ENCODE peak calls at places on chromosomes 16 and 17, in seven cellular contexts. W, E, Q, X, D, Y and F are unnamed samples.

GRCh38 chr16:14378131-14378551 is 251.9 kb downstream of the PARN start:
- DNase-seq in Y (peak; percentile 39), W (no peak), Q (no peak), D (peak; percentile 88), X (no peak), E (no peak), F (no peak)

GRCh38 chr16:28932339-28933141 is 769 bp downstream of the CD19 start:
- DNase-seq in X (no peak), Q (no peak), W (no peak), Y (no peak), D (no peak), E (no peak), F (no peak)

GRCh38 chr16:47777191-47777590 is 316.1 kb downstream of the PHKB start:
- DNase-seq in E (no peak), X (no peak), Y (no peak), W (no peak), Q (no peak), D (no peak), F (no peak)

GRCh38 chr16:88014201-88014781 is 63.1 kb downstream of the BANP start:
- DNase-seq in Q (no peak), Y (no peak), W (peak; percentile 49), X (no peak), D (no peak), E (no peak), F (no peak)

GRCh38 chr16:54933281-54934150 is 2.9 kb downstream of the IRX5 start:
- DNase-seq in D (no peak), Y (no peak), E (no peak), X (peak; percentile 41), W (no peak), Q (no peak), F (no peak)

GRCh38 chr16:17083628-17084027 is 387.1 kb downstream of the XYLT1 start:
- DNase-seq in D (no peak), X (peak; percentile 96), W (no peak), Y (no peak), Q (no peak), E (no peak), F (no peak)

GRCh38 chr16:46789499-46790414 is 41.2 kb downstream of the C16orf87 start:
- DNase-seq in X (peak; percentile 83), E (peak; percentile 83), Q (peak; percentile 78), W (peak; percentile 82), Y (peak; percentile 78), D (no peak), F (peak; percentile 84)

GRCh38 chr17:67518881-67519280 is 141.8 kb downstream of the PITPNC1 start:
- DNase-seq in Y (no peak), Q (no peak), X (no peak), E (no peak), W (no peak), D (no peak), F (no peak)

GRCh38 chr16:49067776-49068175 is 213.9 kb downstream of the CBLN1 start:
- DNase-seq in Q (no peak), E (no peak), W (no peak), D (no peak), Y (no peak), X (no peak), F (no peak)

GRCh38 chr16:19377864-19378263 is 39.8 kb upstream of the TMC5 start:
- DNase-seq in D (no peak), Y (no peak), W (no peak), Q (no peak), E (no peak), X (peak; percentile 29), F (no peak)

GRCh38 chr17:81733507-81734404 is 21.7 kb downstream of the SLC25A10 start:
- DNase-seq in D (peak; percentile 55), W (peak; percentile 88), Q (peak; percentile 59), Y (peak; percentile 90), X (peak; percentile 89), E (peak; percentile 89), F (peak; percentile 82)

GRCh38 chr17:82053556-82054263 is 2.0 kb downstream of the GPS1 start:
- DNase-seq in X (no peak), W (no peak), Q (no peak), D (no peak), E (no peak), Y (no peak), F (no peak)

GRCh38 chr17:43832976-43833829 is at the start of gene MPP3:
- DNase-seq in E (peak; percentile 80), D (no peak), W (peak; percentile 78), X (peak; percentile 79), Q (peak; percentile 33), Y (peak; percentile 92), F (peak; percentile 55)

GRCh38 chr17:83073389-83074063 is 5.9 kb upstream of the METRNL start:
- DNase-seq in W (no peak), D (peak; percentile 56), E (peak; percentile 87), Q (no peak), Y (peak; percentile 71), X (no peak), F (no peak)
- TF ChIP-seq CTCF in W (no peak), D (no peak), E (no peak), Q (no peak), Y (no peak), X (peak; percentile 31), F (no peak)

DNA sequence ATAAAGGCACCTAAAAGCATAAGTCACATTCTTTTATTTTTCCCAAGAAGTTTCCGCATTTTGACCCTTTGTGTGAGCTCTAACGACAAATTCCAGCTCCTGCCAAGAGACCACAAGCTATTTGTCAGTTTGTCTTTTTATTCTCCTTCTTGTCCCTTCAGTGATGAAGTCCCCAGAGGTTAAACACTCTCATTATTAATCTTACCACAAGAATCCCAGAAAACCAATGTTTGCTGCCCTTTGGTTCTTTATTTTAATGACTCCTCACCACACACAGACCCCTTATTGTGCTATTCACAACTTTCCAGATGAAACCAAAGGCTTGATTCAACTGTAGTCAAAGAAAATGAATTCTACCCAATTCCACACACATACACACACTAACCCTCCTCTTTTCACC is 43.8 kb downstream of the PCTP start:
- DNase-seq in Y (no peak), D (no peak), E (no peak), X (no peak), Q (no peak), W (no peak), F (no peak)
- H3K27me3 ChIP-seq in Y (no peaks in the 10 kb centered on the region), D (peaks cover 38% of the 10 kb centered on the region), E (no peaks in the 10 kb centered on the region), X (no peaks in the 10 kb centered on the region), Q (no peaks in the 10 kb centered on the region), W (no peaks in the 10 kb centered on the region), F (no peaks in the 10 kb centered on the region)

DNA sequence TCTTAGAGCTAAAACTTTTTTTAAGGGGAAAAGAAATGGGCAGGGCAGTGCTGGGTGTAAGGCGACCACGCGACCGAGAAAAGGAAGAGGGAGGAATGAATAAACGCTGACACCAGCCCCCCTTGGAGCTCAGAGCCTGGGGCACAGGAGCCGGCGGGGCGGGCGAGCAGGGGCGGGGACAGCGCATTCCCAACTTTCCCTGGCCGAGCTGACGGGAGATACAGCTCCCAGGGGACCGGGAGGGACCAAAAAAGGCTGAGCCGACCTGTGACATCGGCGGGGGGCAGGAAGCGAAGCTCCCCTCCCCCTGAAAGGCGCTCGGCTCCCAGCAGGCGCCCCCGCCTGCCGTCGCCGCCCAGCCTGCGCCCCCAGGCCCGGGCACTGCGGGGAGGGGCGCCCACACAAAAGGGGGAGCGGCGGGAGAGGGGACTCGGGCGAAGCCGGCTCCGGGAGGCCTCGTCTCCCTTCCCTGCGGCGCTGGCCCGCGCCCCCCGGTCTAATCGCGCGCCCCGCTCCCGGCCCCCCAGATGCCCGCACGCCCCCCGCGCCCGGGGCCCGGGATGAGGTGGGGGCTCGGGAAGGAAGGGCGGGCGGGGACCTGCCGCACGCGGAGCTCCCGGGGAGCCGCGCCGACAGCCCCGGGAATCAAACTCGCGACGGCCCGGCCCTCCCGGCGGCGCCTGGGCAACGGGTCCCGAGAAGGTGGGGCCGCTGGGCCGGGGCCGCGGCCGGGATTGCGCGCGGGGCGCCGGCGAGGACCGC is 610 bp downstream of the CUEDC1 start:
- DNase-seq in Q (no peak), D (no peak), Y (peak; percentile 70), W (peak; percentile 93), E (peak; percentile 66), X (peak; percentile 82), F (peak; percentile 68)
- H3K4me1 ChIP-seq in Q (peaks cover 15% of the 10 kb centered on the region), D (peaks cover 56% of the 10 kb centered on the region), Y (peaks cover 38% of the 10 kb centered on the region), W (peaks cover 58% of the 10 kb centered on the region), E (peaks cover 59% of the 10 kb centered on the region), X (peaks cover 38% of the 10 kb centered on the region), F (peaks cover 53% of the 10 kb centered on the region)

DNA sequence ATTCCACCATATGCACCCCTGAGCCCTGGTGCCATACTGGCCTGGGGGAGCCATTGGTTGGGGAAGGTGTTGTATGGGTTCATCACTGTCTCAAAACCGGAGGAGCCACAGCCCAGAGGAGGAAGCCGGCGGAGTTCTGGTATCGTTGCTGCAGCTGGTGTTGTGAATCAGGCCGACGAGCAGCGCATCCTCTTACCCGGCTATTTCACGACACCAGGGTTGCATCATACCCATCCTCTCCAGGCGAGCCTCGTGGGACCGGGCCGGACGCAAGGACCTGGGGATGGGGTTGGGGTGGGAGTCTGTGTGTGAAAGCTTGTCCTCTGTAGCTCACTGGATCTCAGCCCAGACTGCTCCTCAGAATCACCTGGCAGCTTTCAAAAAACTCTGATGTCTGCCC is 6.6 kb upstream of the SLC12A3 start:
- DNase-seq in D (no peak), X (no peak), Y (no peak), E (peak; percentile 27), Q (no peak), W (no peak), F (no peak)
- TF ChIP-seq CTCF in D (no peak), X (no peak), Y (no peak), E (no peak), Q (no peak), W (no peak), F (no peak)

DNA sequence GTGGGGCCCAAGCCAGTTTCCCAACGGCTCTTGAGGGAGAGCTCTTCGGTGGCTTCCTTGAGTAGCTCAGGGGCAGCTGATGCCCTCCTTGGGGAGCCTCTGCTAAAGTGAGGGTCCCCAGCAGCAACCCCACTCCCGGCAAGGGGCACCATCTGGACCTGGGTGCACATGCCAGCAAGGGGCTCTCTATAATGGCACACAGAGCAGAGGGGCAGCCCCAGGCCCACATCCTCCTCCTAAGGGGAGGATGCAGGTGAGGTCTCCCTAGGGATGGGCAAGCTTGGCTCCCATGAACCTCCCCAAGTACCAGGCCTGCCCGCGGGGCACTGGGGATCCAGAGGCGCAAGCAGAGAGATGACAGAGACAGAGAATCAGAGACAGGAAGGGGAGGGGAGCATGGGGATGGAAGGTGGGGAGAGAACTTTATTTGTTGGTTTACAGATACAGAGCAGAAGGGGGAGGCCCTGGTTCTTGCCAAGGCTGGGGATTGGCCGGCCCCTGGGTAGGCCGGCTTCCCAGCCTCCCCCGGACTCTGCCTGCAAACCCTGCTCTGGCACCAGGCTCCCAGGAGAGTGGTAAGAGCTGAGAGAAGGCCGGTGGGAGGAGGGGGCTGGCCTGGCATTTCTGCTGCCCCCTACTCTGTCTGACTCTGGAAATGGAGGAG is 61.4 kb downstream of the SRCIN1 start:
- DNase-seq in W (no peak), Q (no peak), E (no peak), X (no peak), D (no peak), Y (no peak), F (no peak)
- H3K27me3 ChIP-seq in W (no peaks in the 10 kb centered on the region), Q (no peaks in the 10 kb centered on the region), E (peaks cover 17% of the 10 kb centered on the region), X (no peaks in the 10 kb centered on the region), D (no peaks in the 10 kb centered on the region), Y (no peaks in the 10 kb centered on the region), F (no peaks in the 10 kb centered on the region)

GRCh38 chr17:57852041-57852954 is 2.5 kb upstream of the MRPS23 start:
- DNase-seq in Y (no peak), W (peak; percentile 60), X (no peak), E (no peak), Q (no peak), D (no peak), F (no peak)
- H3K4me1 ChIP-seq in Y (peaks cover 48% of the 10 kb centered on the region), W (peaks cover 66% of the 10 kb centered on the region), X (peaks cover 23% of the 10 kb centered on the region), E (peaks cover 20% of the 10 kb centered on the region), Q (peaks cover 32% of the 10 kb centered on the region), D (peaks cover 24% of the 10 kb centered on the region), F (peaks cover 27% of the 10 kb centered on the region)